ENCODE peak calls at places on chromosomes 13 and 19, in nine cellular contexts. One of them, this sample, is unnamed.

GRCh38 chr13:40535345-40535836 is 131.1 kb downstream of the FOXO1 start:
- DNase-seq in psoas muscle: peak
- DNase-seq in testis: no peak
- DNase-seq in brain microvascular endothelial cell: no peak
- DNase-seq in body of pancreas: peak
- DNase-seq in EH: no peak
- DNase-seq in NB4: no peak
- DNase-seq in EL: no peak
- DNase-seq in mammary epithelial cell: no peak
- DNase-seq in this sample: no peak

GRCh38 chr19:5961969-5962945 is 15.7 kb downstream of the RANBP3 start:
- DNase-seq in psoas muscle: no peak
- DNase-seq in testis: no peak
- DNase-seq in brain microvascular endothelial cell: peak
- DNase-seq in body of pancreas: peak
- DNase-seq in EH: peak
- DNase-seq in NB4: peak
- DNase-seq in EL: no peak
- DNase-seq in mammary epithelial cell: no peak
- DNase-seq in this sample: peak

GRCh38 chr19:10402441-10403038 is 802 bp downstream of the CDC37 start:
- DNase-seq in psoas muscle: peak
- DNase-seq in testis: no peak
- DNase-seq in brain microvascular endothelial cell: no peak
- DNase-seq in body of pancreas: no peak
- DNase-seq in EH: peak
- DNase-seq in NB4: peak
- DNase-seq in EL: peak
- DNase-seq in mammary epithelial cell: no peak
- DNase-seq in this sample: peak

GRCh38 chr13:42905542-42905941 is 86.5 kb downstream of the EPSTI1 start:
- DNase-seq in psoas muscle: no peak
- DNase-seq in testis: no peak
- DNase-seq in brain microvascular endothelial cell: no peak
- DNase-seq in body of pancreas: no peak
- DNase-seq in EH: no peak
- DNase-seq in NB4: no peak
- DNase-seq in EL: no peak
- DNase-seq in mammary epithelial cell: no peak
- DNase-seq in this sample: no peak

GRCh38 chr19:19600793-19601346 is 17.6 kb downstream of the PBX4 start:
- DNase-seq in psoas muscle: no peak
- DNase-seq in testis: no peak
- DNase-seq in brain microvascular endothelial cell: no peak
- DNase-seq in body of pancreas: no peak
- DNase-seq in EH: no peak
- DNase-seq in NB4: no peak
- DNase-seq in EL: no peak
- DNase-seq in mammary epithelial cell: no peak
- DNase-seq in this sample: no peak

GRCh38 chr13:67935655-67936054 is 705.5 kb upstream of the PCDH9 start:
- DNase-seq in psoas muscle: no peak
- DNase-seq in testis: no peak
- DNase-seq in brain microvascular endothelial cell: no peak
- DNase-seq in body of pancreas: no peak
- DNase-seq in EH: no peak
- DNase-seq in NB4: no peak
- DNase-seq in EL: no peak
- DNase-seq in mammary epithelial cell: no peak
- DNase-seq in this sample: no peak

GRCh38 chr19:15871570-15871969 is 26.3 kb downstream of the CYP4F2 start:
- DNase-seq in psoas muscle: no peak
- DNase-seq in testis: no peak
- DNase-seq in brain microvascular endothelial cell: no peak
- DNase-seq in body of pancreas: no peak
- DNase-seq in EH: no peak
- DNase-seq in NB4: no peak
- DNase-seq in EL: no peak
- DNase-seq in mammary epithelial cell: no peak
- DNase-seq in this sample: no peak

GRCh38 chr13:29991343-29991742 is 140.9 kb upstream of the UBL3 start:
- DNase-seq in psoas muscle: no peak
- DNase-seq in testis: no peak
- DNase-seq in brain microvascular endothelial cell: peak
- DNase-seq in body of pancreas: no peak
- DNase-seq in EH: peak
- DNase-seq in NB4: no peak
- DNase-seq in EL: peak
- DNase-seq in mammary epithelial cell: peak
- DNase-seq in this sample: peak

GRCh38 chr19:4256563-4256962 is 9.7 kb downstream of the YJU2 start:
- DNase-seq in psoas muscle: no peak
- DNase-seq in testis: no peak
- DNase-seq in brain microvascular endothelial cell: no peak
- DNase-seq in body of pancreas: no peak
- DNase-seq in EH: no peak
- DNase-seq in NB4: peak
- DNase-seq in EL: no peak
- DNase-seq in mammary epithelial cell: no peak
- DNase-seq in this sample: no peak